ENCODE peak calls at places on chromosomes 2 and 18, in seven cellular contexts. O is sigmoid colon, E is stomach, J is tibial nerve, G is H1, Q is HepG2, L is K562. R is an unnamed sample. For H3K27me3, the result is how much of the 10 kb centered on the place peaks cover.

GRCh38 chr2:95531254-95531771 is 46.8 kb upstream of the TRIM43B start:
- DNase-seq in Q (no peak), E (no peak), J (no peak), G (no peak), L (no peak), O (no peak), R (no peak)

GRCh38 chr18:48943736-48944527 is 6.8 kb downstream of the SMAD7 start:
- DNase-seq in E (no peak), J (no peak), O (no peak), L (no peak), Q (no peak), G (no peak), R (no peak)

GRCh38 chr2:205914736-205915510 is 171.1 kb downstream of the INO80D start:
- DNase-seq in L (no peak), E (no peak), O (no peak), J (no peak), G (no peak), Q (no peak), R (no peak)

GRCh38 chr18:27363918-27364317 is 178.8 kb upstream of the CHST9 start:
- DNase-seq in G (no peak), Q (peak), L (no peak), J (no peak), E (no peak), O (no peak), R (no peak)

GRCh38 chr2:120910956-120911951 is 175.6 kb downstream of the GLI2 start:
- DNase-seq in E (no peak), Q (no peak), L (no peak), G (no peak), O (no peak), J (no peak), R (no peak)

GRCh38 chr2:160007111-160007510 is 55.3 kb downstream of the PLA2R1 start:
- DNase-seq in G (no peak), O (no peak), L (no peak), J (no peak), E (no peak), Q (no peak), R (no peak)

GRCh38 chr2:233455491-233455890 is 101.2 kb downstream of the DGKD start:
- DNase-seq in O (peak), Q (no peak), G (no peak), J (no peak), E (no peak), L (no peak), R (peak)

GRCh38 chr18:9731380-9731779 is 23.3 kb downstream of the RAB31 start:
- DNase-seq in Q (no peak), G (no peak), O (peak), L (no peak), J (no peak), E (no peak), R (no peak)

GRCh38 chr2:240229603-240230423 is 89.4 kb upstream of the OTOS start:
- DNase-seq in G (no peak), L (no peak), J (no peak), Q (no peak), O (peak), E (peak), R (peak)

GRCh38 chr2:6203297-6203959 is 511.2 kb downstream of the SOX11 start:
- DNase-seq in J (no peak), O (no peak), G (no peak), L (no peak), Q (no peak), E (no peak), R (no peak)

GRCh38 chr2:127514485-127514884 is 11.8 kb downstream of the IWS1 start:
- DNase-seq in J (no peak), L (no peak), E (no peak), G (no peak), O (no peak), Q (no peak), R (no peak)

DNA sequence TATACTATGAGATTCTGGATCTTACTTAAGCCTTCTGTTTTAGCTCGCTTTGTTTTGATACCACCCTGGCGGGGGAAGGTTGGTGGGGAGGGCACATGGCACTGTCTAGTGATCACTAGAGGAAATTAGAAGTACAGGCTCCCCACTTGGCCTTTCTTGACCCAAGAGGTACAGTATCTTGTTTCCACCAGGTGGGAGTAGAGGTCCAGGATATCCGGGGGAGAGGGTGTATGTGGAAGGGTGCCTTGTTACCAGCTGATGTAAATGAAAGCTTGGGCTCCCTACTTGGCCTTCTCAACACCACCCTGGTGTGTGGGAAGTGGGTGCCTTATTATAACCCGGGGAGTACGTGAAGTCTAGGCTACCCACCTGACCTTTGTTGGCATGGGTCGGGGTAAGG is 7.5 kb downstream of the GALNT1 start:
- DNase-seq in Q (peak), E (no peak), O (no peak), L (peak), G (peak), J (no peak), R (no peak)
- TF ChIP-seq CTCF in Q (peak), E (no peak), O (no peak), L (no peak), G (peak), J (no peak), R (no peak)

GRCh38 chr2:234879671-234880455 is 72.0 kb upstream of the SH3BP4 start:
- DNase-seq in G (no peak), L (no peak), O (no peak), E (no peak), Q (peak), J (no peak), R (no peak)

GRCh38 chr2:234884591-234884990 is 67.2 kb upstream of the SH3BP4 start:
- DNase-seq in O (no peak), Q (no peak), L (no peak), E (no peak), G (no peak), J (no peak), R (no peak)

GRCh38 chr2:234881413-234882241 is 70.2 kb upstream of the SH3BP4 start:
- DNase-seq in G (peak), J (peak), O (peak), L (peak), E (peak), Q (peak), R (no peak)

GRCh38 chr2:234885113-234885512 is 66.7 kb upstream of the SH3BP4 start:
- DNase-seq in G (no peak), Q (no peak), L (no peak), O (no peak), E (no peak), J (no peak), R (no peak)

DNA sequence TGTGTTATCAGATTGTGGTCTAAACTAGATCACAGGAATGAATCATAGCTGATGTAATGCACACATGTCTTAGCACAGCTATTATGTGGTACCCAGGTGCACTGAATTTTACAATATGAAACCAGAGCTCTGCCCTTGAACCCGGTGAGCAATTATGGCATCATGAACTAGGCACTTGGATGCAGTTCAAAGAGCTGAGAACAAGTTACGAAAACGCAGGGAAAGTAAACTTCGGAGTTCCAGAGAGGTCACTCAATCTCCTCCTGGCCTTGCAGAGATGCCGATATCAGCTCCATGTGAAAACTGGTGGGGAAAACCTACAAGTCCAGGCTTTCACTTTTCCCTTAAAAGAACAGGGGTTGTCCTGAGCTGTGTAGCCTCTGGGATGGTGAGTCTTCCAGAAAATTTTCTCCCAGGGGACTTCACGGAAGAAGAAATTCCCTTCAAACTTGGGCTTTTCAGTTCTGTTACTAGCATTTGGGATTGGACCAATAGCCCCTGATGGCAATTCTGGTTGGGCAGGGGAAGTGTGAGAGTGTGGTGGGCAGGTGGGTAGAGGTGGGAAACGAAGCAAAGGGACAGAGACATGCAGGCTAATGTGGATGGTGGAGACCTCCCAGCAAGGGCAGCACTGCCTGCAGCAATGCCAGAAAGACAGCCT is 71.1 kb upstream of the SH3BP4 start:
- DNase-seq in L (no peak), O (no peak), E (peak), Q (peak), G (no peak), J (no peak), R (no peak)
- TF ChIP-seq EP300 in L (no peak), O (no peak), E (no peak), Q (peak), G (no peak), J (peak), R (no peak)

DNA sequence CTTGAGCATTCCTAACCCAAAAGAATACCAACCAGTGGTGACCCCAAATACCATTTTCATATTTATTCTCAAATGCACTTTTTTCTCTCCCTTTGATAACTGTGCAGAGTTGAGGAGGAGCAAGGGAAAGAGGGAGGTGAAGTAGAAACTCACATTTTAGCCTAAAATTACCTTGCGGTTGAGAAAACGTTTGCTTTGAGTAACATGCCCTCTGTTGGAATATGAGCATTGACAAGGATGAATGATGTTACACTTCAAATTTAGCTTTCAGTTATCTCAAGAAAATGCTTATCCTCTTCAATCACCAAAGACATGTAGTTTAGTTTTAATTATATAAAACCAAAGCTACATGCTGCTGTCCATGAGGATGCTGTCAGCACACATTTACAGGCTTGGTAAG is 2.4 kb downstream of the GRP start:
- DNase-seq in Q (no peak), E (no peak), O (no peak), J (no peak), L (no peak), G (no peak), R (no peak)
- H3K27me3 ChIP-seq in Q (under half), E (half or more), O (half or more), J (half or more), L (under half), G (under half), R (under half)

GRCh38 chr2:113227698-113228097 is 51.0 kb downstream of the PAX8 start:
- DNase-seq in G (no peak), Q (no peak), J (no peak), E (no peak), O (no peak), L (no peak), R (no peak)

GRCh38 chr2:113226462-113226861 is 52.3 kb downstream of the PAX8 start:
- DNase-seq in J (no peak), G (no peak), Q (no peak), E (no peak), O (no peak), L (no peak), R (no peak)

GRCh38 chr2:113228351-113228750 is 50.4 kb downstream of the PAX8 start:
- DNase-seq in G (no peak), O (no peak), Q (no peak), J (no peak), L (no peak), E (no peak), R (no peak)

GRCh38 chr2:113225505-113226259 is 51.9 kb downstream of the PSD4 start:
- DNase-seq in G (no peak), L (no peak), Q (no peak), O (peak), J (no peak), E (no peak), R (no peak)

DNA sequence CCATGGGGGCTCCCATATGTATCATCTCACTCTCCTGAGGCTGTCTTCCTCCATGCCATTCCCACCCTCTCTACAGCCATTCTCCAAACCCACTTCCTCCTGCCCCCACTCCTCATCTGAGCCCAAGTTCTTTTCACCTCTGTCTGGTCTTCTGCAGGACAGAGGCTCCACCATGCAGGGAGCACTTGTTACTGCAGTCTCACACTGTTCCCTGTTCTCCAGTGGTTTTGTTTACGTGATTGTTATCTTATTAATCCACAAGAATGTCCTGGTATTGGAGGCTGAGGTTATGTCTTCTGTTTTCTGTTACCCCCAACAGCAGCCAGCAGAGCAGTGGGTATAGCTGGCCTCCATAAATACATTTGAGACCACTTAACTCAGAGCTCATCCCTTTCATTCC is 51.4 kb downstream of the PAX8 start:
- DNase-seq in L (no peak), J (no peak), O (no peak), Q (no peak), E (no peak), G (no peak), R (no peak)
- TF ChIP-seq CTCF in L (no peak), J (no peak), O (no peak), Q (peak), E (no peak), G (no peak), R (no peak)

GRCh38 chr2:104545055-104545454 is 308.9 kb upstream of the POU3F3 start:
- DNase-seq in E (no peak), Q (no peak), G (no peak), J (no peak), O (no peak), L (no peak), R (no peak)

GRCh38 chr2:104547251-104547650 is 306.7 kb upstream of the POU3F3 start:
- DNase-seq in J (no peak), L (no peak), E (no peak), G (no peak), O (no peak), Q (no peak), R (peak)

DNA sequence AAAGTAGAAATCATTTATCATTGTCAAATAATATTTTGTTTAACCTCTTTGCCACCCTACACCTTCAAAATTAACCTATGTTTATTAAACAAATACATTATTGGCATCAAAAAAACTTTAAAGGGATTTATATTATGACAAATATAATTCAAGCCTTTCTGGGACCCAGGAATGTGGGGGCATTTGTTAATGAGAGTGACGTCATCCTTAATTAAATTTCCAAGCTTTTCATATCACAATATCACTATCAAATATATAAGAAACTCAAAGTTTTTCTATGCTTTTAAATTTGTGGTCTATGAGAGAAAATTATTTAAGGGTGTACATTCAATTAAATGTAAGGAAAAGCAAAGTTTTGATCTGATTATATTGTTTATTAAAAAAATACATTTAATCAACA is 307.4 kb upstream of the POU3F3 start:
- DNase-seq in G (no peak), E (no peak), L (no peak), J (no peak), O (no peak), Q (no peak), R (no peak)
- TF ChIP-seq EP300 in G (no peak), E (no peak), L (no peak), J (no peak), O (no peak), Q (no peak), R (no peak)

GRCh38 chr18:13620206-13620672 is 106.1 kb downstream of the FAM210A start:
- DNase-seq in Q (no peak), J (no peak), L (peak), E (no peak), G (no peak), O (peak), R (no peak)

GRCh38 chr18:13620818-13621445 is 105.4 kb downstream of the FAM210A start:
- DNase-seq in O (peak), G (no peak), L (peak), J (no peak), E (no peak), Q (no peak), R (no peak)

GRCh38 chr18:13622751-13623150 is 103.6 kb downstream of the FAM210A start:
- DNase-seq in O (no peak), E (no peak), G (no peak), L (no peak), Q (no peak), J (no peak), R (no peak)

GRCh38 chr18:13621886-13622619 is 104.3 kb downstream of the FAM210A start:
- DNase-seq in G (no peak), O (no peak), L (no peak), J (no peak), Q (no peak), E (no peak), R (no peak)

DNA sequence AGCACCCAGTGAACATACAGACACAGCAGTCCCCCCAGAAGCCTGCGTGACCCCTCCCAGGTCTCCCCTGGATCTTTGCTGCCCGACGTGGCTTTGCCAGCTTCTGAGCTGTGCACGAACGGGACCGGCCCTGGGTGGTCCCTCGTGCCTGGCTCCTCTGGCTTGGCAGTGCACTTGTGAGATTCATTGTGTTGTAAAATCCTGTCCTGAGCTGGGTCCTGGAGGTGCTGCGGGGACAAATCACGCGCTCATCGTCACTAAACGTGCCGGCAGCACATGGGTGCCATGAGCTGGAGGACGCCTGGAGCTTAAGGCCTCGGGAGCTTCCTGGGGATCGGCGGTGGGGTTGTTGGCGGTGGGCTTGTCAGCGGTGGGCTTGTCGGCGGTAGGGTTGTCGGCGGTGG is 104.9 kb downstream of the FAM210A start:
- DNase-seq in J (no peak), Q (no peak), L (no peak), E (no peak), O (no peak), G (no peak), R (peak)
- H3K27me3 ChIP-seq in J (under half), Q (under half), L (under half), E (under half), O (under half), G (under half), R (under half)

GRCh38 chr2:193294371-193294770 is 1099.6 kb upstream of the TMEFF2 start:
- DNase-seq in L (no peak), J (no peak), O (no peak), Q (no peak), E (no peak), G (no peak), R (no peak)
- TF ChIP-seq CTCF in L (no peak), J (no peak), O (no peak), Q (no peak), E (no peak), G (no peak), R (no peak)

R was measured in upper lobe of left lung.